ENCODE peak calls at places on chromosomes 4 and X, in seven cellular contexts. One of them, this sample, is unnamed.
A peak's percentile ranks its signal among the peaks of the same experiment; 100 is the strongest.

GRCh38 chr4:87268401-87268800 is 48.0 kb upstream of the KLHL8 start:
- DNase-seq in thyroid gland: no peak
- DNase-seq in pancreas: no peak
- DNase-seq in colonic mucosa: no peak
- DNase-seq in endothelial cell: no peak
- DNase-seq in neural progenitor cell: no peak
- DNase-seq in PC-9: no peak
- DNase-seq in this sample: no peak

GRCh38 chr4:8781641-8782040 is 90.0 kb downstream of the HMX1 start:
- DNase-seq in thyroid gland: no peak
- DNase-seq in pancreas: no peak
- DNase-seq in colonic mucosa: no peak
- DNase-seq in endothelial cell: no peak
- DNase-seq in neural progenitor cell: no peak
- DNase-seq in PC-9: no peak
- DNase-seq in this sample: no peak

GRCh38 chr4:122930877-122931276 is 8.5 kb upstream of the NUDT6 start:
- DNase-seq in thyroid gland: no peak
- DNase-seq in pancreas: no peak
- DNase-seq in colonic mucosa: no peak
- DNase-seq in endothelial cell: no peak
- DNase-seq in neural progenitor cell: no peak
- DNase-seq in PC-9: no peak
- DNase-seq in this sample: no peak

GRCh38 chr4:11626046-11626445 is 197.4 kb upstream of the HS3ST1 start:
- DNase-seq in thyroid gland: no peak
- DNase-seq in pancreas: no peak
- DNase-seq in colonic mucosa: no peak
- DNase-seq in endothelial cell: no peak
- DNase-seq in neural progenitor cell: no peak
- DNase-seq in PC-9: peak; percentile 86
- DNase-seq in this sample: no peak

GRCh38 chr4:38909015-38909414 is 41.4 kb downstream of the FAM114A1 start:
- DNase-seq in thyroid gland: no peak
- DNase-seq in pancreas: no peak
- DNase-seq in colonic mucosa: no peak
- DNase-seq in endothelial cell: no peak
- DNase-seq in neural progenitor cell: no peak
- DNase-seq in PC-9: no peak
- DNase-seq in this sample: no peak

GRCh38 chrX:144849141-144849540 is 398.2 kb upstream of the SPANXN1 start:
- DNase-seq in thyroid gland: no peak
- DNase-seq in pancreas: no peak
- DNase-seq in colonic mucosa: no peak
- DNase-seq in endothelial cell: no peak
- DNase-seq in neural progenitor cell: no peak
- DNase-seq in PC-9: no peak
- DNase-seq in this sample: no peak

GRCh38 chr4:78612398-78613005 is 60.9 kb downstream of the ANXA3 start:
- DNase-seq in thyroid gland: peak; percentile 44
- DNase-seq in pancreas: no peak
- DNase-seq in colonic mucosa: peak; percentile 42
- DNase-seq in endothelial cell: no peak
- DNase-seq in neural progenitor cell: no peak
- DNase-seq in PC-9: no peak
- DNase-seq in this sample: peak; percentile 17

GRCh38 chrX:86263526-86263925 is 115.3 kb downstream of the DACH2 start:
- DNase-seq in thyroid gland: no peak
- DNase-seq in pancreas: no peak
- DNase-seq in colonic mucosa: no peak
- DNase-seq in endothelial cell: no peak
- DNase-seq in neural progenitor cell: peak; percentile 50
- DNase-seq in PC-9: no peak
- DNase-seq in this sample: no peak

GRCh38 chr4:61994036-61994435 is 793.9 kb downstream of the ADGRL3 start:
- DNase-seq in thyroid gland: no peak
- DNase-seq in pancreas: no peak
- DNase-seq in colonic mucosa: no peak
- DNase-seq in endothelial cell: no peak
- DNase-seq in neural progenitor cell: no peak
- DNase-seq in PC-9: no peak
- DNase-seq in this sample: no peak

GRCh38 chr4:3706111-3706511 is 60.1 kb upstream of the ADRA2C start:
- DNase-seq in thyroid gland: no peak
- DNase-seq in pancreas: no peak
- DNase-seq in colonic mucosa: no peak
- DNase-seq in endothelial cell: no peak
- DNase-seq in neural progenitor cell: no peak
- DNase-seq in PC-9: no peak
- DNase-seq in this sample: no peak

GRCh38 chr4:4502694-4503311 is 39.0 kb downstream of the STX18 start:
- DNase-seq in thyroid gland: no peak
- DNase-seq in pancreas: no peak
- DNase-seq in colonic mucosa: no peak
- DNase-seq in endothelial cell: no peak
- DNase-seq in neural progenitor cell: peak; percentile 18
- DNase-seq in PC-9: no peak
- DNase-seq in this sample: peak; percentile 2

GRCh38 chr4:80495847-80496246 is 160.3 kb downstream of the CFAP299 start:
- DNase-seq in thyroid gland: no peak
- DNase-seq in pancreas: no peak
- DNase-seq in colonic mucosa: no peak
- DNase-seq in endothelial cell: no peak
- DNase-seq in neural progenitor cell: no peak
- DNase-seq in PC-9: no peak
- DNase-seq in this sample: no peak

GRCh38 chr4:140640150-140640748 is 71.5 kb upstream of the UCP1 start:
- DNase-seq in thyroid gland: no peak
- DNase-seq in pancreas: no peak
- DNase-seq in colonic mucosa: no peak
- DNase-seq in endothelial cell: no peak
- DNase-seq in neural progenitor cell: no peak
- DNase-seq in PC-9: no peak
- DNase-seq in this sample: no peak

GRCh38 chr4:122379239-122379638 is 428 bp downstream of the ADAD1 start:
- DNase-seq in thyroid gland: no peak
- DNase-seq in pancreas: no peak
- DNase-seq in colonic mucosa: no peak
- DNase-seq in endothelial cell: no peak
- DNase-seq in neural progenitor cell: no peak
- DNase-seq in PC-9: no peak
- DNase-seq in this sample: no peak

GRCh38 chr4:158903472-158904043 is 134.7 kb downstream of the FNIP2 start:
- DNase-seq in thyroid gland: no peak
- DNase-seq in pancreas: no peak
- DNase-seq in colonic mucosa: no peak
- DNase-seq in endothelial cell: no peak
- DNase-seq in neural progenitor cell: no peak
- DNase-seq in PC-9: no peak
- DNase-seq in this sample: no peak

GRCh38 chr4:22241415-22241814 is 274.5 kb downstream of the ADGRA3 start:
- DNase-seq in thyroid gland: no peak
- DNase-seq in pancreas: no peak
- DNase-seq in colonic mucosa: no peak
- DNase-seq in endothelial cell: no peak
- DNase-seq in neural progenitor cell: no peak
- DNase-seq in PC-9: no peak
- DNase-seq in this sample: no peak

GRCh38 chrX:122771933-122772332 is 412.1 kb upstream of the GRIA3 start:
- DNase-seq in thyroid gland: no peak
- DNase-seq in pancreas: no peak
- DNase-seq in colonic mucosa: no peak
- DNase-seq in endothelial cell: no peak
- DNase-seq in neural progenitor cell: no peak
- DNase-seq in PC-9: no peak
- DNase-seq in this sample: no peak

GRCh38 chr4:166282081-166282770 is 409.2 kb downstream of the TLL1 start:
- DNase-seq in thyroid gland: no peak
- DNase-seq in pancreas: no peak
- DNase-seq in colonic mucosa: no peak
- DNase-seq in endothelial cell: no peak
- DNase-seq in neural progenitor cell: no peak
- DNase-seq in PC-9: no peak
- DNase-seq in this sample: no peak

GRCh38 chrX:105475801-105476200 is 255.3 kb upstream of the TEX13A start:
- DNase-seq in thyroid gland: no peak
- DNase-seq in pancreas: no peak
- DNase-seq in colonic mucosa: no peak
- DNase-seq in endothelial cell: no peak
- DNase-seq in neural progenitor cell: no peak
- DNase-seq in PC-9: no peak
- DNase-seq in this sample: no peak

GRCh38 chrX:101550362-101550761 is at the start of gene ARMCX1:
- DNase-seq in thyroid gland: peak; percentile 63
- DNase-seq in pancreas: peak; percentile 45
- DNase-seq in colonic mucosa: peak; percentile 66
- DNase-seq in endothelial cell: peak; percentile 45
- DNase-seq in neural progenitor cell: peak; percentile 66
- DNase-seq in PC-9: no peak
- DNase-seq in this sample: peak; percentile 6

GRCh38 chrX:1205681-1206611 is 6.5 kb downstream of the CRLF2 start:
- DNase-seq in thyroid gland: peak; percentile 16
- DNase-seq in pancreas: peak; percentile 17
- DNase-seq in colonic mucosa: peak; percentile 41
- DNase-seq in endothelial cell: no peak
- DNase-seq in neural progenitor cell: peak; percentile 94
- DNase-seq in PC-9: peak; percentile 93
- DNase-seq in this sample: peak; percentile 22

GRCh38 chr4:149465941-149466340 is 349.7 kb downstream of the IQCM start:
- DNase-seq in thyroid gland: no peak
- DNase-seq in pancreas: no peak
- DNase-seq in colonic mucosa: no peak
- DNase-seq in endothelial cell: no peak
- DNase-seq in neural progenitor cell: no peak
- DNase-seq in PC-9: no peak
- DNase-seq in this sample: no peak

GRCh38 chr4:150960818-150961217 is 54.3 kb downstream of the LRBA start:
- DNase-seq in thyroid gland: no peak
- DNase-seq in pancreas: no peak
- DNase-seq in colonic mucosa: peak; percentile 28
- DNase-seq in endothelial cell: peak; percentile 15
- DNase-seq in neural progenitor cell: peak; percentile 16
- DNase-seq in PC-9: no peak
- DNase-seq in this sample: peak; percentile 53

GRCh38 chr4:38366451-38366850 is 297.5 kb upstream of the KLF3 start:
- DNase-seq in thyroid gland: peak; percentile 33
- DNase-seq in pancreas: no peak
- DNase-seq in colonic mucosa: peak; percentile 42
- DNase-seq in endothelial cell: no peak
- DNase-seq in neural progenitor cell: no peak
- DNase-seq in PC-9: no peak
- DNase-seq in this sample: no peak

GRCh38 chrX:444305-444704 is 57.6 kb upstream of the PPP2R3B start:
- DNase-seq in thyroid gland: no peak
- DNase-seq in pancreas: no peak
- DNase-seq in colonic mucosa: no peak
- DNase-seq in endothelial cell: no peak
- DNase-seq in neural progenitor cell: no peak
- DNase-seq in PC-9: no peak
- DNase-seq in this sample: no peak

GRCh38 chrX:22122510-22122909 is 90.4 kb downstream of the PHEX start:
- DNase-seq in thyroid gland: no peak
- DNase-seq in pancreas: no peak
- DNase-seq in colonic mucosa: no peak
- DNase-seq in endothelial cell: no peak
- DNase-seq in neural progenitor cell: no peak
- DNase-seq in PC-9: peak; percentile 50
- DNase-seq in this sample: no peak

DNA sequence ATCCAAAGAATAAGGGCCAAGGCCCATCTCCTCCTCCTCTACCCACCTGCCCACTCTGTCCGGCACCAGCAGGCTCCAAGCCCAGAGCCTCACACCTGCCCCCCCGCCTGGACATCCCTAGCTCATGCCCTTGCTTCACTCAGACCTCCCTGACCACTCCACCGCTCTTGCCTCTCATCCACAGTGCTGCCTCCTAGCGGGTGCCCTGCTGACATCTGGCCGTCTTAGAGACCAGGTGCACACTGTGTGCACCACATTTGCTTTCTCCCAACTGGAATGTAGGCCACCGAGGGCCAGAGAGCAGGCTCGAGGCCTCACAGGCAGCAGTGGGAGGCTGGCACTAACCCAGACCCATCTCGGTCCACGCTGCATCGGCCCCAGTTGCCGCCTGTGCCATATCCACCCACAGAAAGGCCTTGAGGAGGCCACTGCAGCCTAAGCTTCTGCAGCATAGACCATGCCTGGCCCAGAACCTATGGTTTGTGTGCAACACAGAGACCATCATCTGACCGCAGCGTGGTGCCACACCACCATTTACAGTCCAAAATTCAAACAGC is 13.5 kb downstream of the LETM1 start:
- DNase-seq in thyroid gland: peak; percentile 56
- DNase-seq in pancreas: no peak
- DNase-seq in colonic mucosa: no peak
- DNase-seq in endothelial cell: no peak
- DNase-seq in neural progenitor cell: peak; percentile 13
- DNase-seq in PC-9: no peak
- DNase-seq in this sample: no peak
- TF ChIP-seq CTCF in thyroid gland: no peak
- TF ChIP-seq CTCF in pancreas: no peak
- TF ChIP-seq CTCF in colonic mucosa: no peak
- TF ChIP-seq CTCF in endothelial cell: no peak
- TF ChIP-seq CTCF in neural progenitor cell: no peak
- TF ChIP-seq CTCF in PC-9: no peak
- TF ChIP-seq CTCF in this sample: no peak

GRCh38 chr4:102420563-102421221 is 75.4 kb upstream of the SLC39A8 start:
- DNase-seq in thyroid gland: no peak
- DNase-seq in pancreas: no peak
- DNase-seq in colonic mucosa: no peak
- DNase-seq in endothelial cell: no peak
- DNase-seq in neural progenitor cell: no peak
- DNase-seq in PC-9: no peak
- DNase-seq in this sample: no peak
- TF ChIP-seq CTCF in thyroid gland: no peak
- TF ChIP-seq CTCF in pancreas: no peak
- TF ChIP-seq CTCF in colonic mucosa: no peak
- TF ChIP-seq CTCF in endothelial cell: no peak
- TF ChIP-seq CTCF in neural progenitor cell: no peak
- TF ChIP-seq CTCF in PC-9: peak; percentile 33
- TF ChIP-seq CTCF in this sample: no peak

GRCh38 chrX:53458082-53458481 is 23.9 kb upstream of the HSD17B10 start:
- DNase-seq in thyroid gland: no peak
- DNase-seq in pancreas: no peak
- DNase-seq in colonic mucosa: no peak
- DNase-seq in endothelial cell: no peak
- DNase-seq in neural progenitor cell: no peak
- DNase-seq in PC-9: no peak
- DNase-seq in this sample: no peak
- TF ChIP-seq CTCF in thyroid gland: no peak
- TF ChIP-seq CTCF in pancreas: no peak
- TF ChIP-seq CTCF in colonic mucosa: no peak
- TF ChIP-seq CTCF in endothelial cell: no peak
- TF ChIP-seq CTCF in neural progenitor cell: no peak
- TF ChIP-seq CTCF in PC-9: no peak
- TF ChIP-seq CTCF in this sample: no peak

DNA sequence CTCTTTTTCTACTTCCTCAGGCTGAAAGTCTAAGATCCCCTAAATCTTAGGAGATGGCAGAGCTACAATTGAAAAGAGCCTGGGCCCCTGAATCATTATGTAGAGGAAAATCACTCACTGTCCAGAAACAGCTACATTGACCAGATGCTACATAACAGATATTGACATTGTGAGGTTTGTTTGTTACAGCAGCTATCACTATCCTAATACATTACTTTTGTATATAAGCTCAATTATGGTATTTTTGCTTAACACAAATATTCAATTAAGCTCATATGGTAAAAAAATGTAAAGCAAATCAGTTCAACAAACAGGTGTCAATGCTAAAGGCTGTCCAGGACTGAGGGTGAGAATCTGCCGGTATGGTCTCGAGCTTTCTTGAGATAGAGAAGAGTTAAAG is 89.4 kb downstream of the LDB2 start:
- DNase-seq in thyroid gland: no peak
- DNase-seq in pancreas: no peak
- DNase-seq in colonic mucosa: no peak
- DNase-seq in endothelial cell: no peak
- DNase-seq in neural progenitor cell: no peak
- DNase-seq in PC-9: no peak
- DNase-seq in this sample: no peak
- TF ChIP-seq CTCF in thyroid gland: no peak
- TF ChIP-seq CTCF in pancreas: no peak
- TF ChIP-seq CTCF in colonic mucosa: no peak
- TF ChIP-seq CTCF in endothelial cell: no peak
- TF ChIP-seq CTCF in neural progenitor cell: no peak
- TF ChIP-seq CTCF in PC-9: no peak
- TF ChIP-seq CTCF in this sample: no peak

This sample was measured in Calu3.